ENCODE peak calls at places on chromosome 3, in six cellular contexts. A is HFFc6, Q is WTC11, G is GM12864, I is heart right ventricle, R is RWPE1. M is an unnamed sample.

GRCh38 chr3:82839871-82840270 is 1078.4 kb upstream of the GBE1 start:
- DNase-seq in R (no peak), G (no peak), A (no peak), I (no peak), Q (no peak), M (no peak)

GRCh38 chr3:130963878-130964277 is 62.7 kb downstream of the ASTE1 start:
- DNase-seq in G (no peak), I (no peak), Q (no peak), A (peak; percentile 90), R (peak; percentile 70), M (peak; percentile 90)

GRCh38 chr3:99783009-99783573 is 34.6 kb upstream of the CMSS1 start:
- DNase-seq in I (no peak), G (no peak), R (no peak), A (peak; percentile 91), Q (no peak), M (peak; percentile 41)

GRCh38 chr3:32703491-32703968 is 18.5 kb downstream of the CNOT10 start:
- DNase-seq in R (no peak), A (no peak), Q (no peak), G (no peak), I (no peak), M (no peak)

GRCh38 chr3:45225465-45226205 is 452 bp downstream of the TMEM158 start:
- DNase-seq in R (no peak), G (no peak), Q (peak; percentile 40), A (no peak), I (peak; percentile 23), M (peak; percentile 22)

GRCh38 chr3:28081533-28081947 is 159.9 kb upstream of the CMC1 start:
- DNase-seq in A (no peak), G (no peak), Q (peak; percentile 15), I (no peak), R (no peak), M (no peak)

GRCh38 chr3:78830466-78830865 is 937.3 kb downstream of the ROBO1 start:
- DNase-seq in Q (no peak), G (no peak), I (no peak), A (no peak), R (no peak), M (no peak)

GRCh38 chr3:105367063-105367405 is 325 bp downstream of the ALCAM start:
- DNase-seq in I (peak; percentile 14), G (no peak), R (peak; percentile 12), Q (peak; percentile 49), A (no peak), M (peak; percentile 38)

GRCh38 chr3:179882322-179882721 is 154.4 kb downstream of the PEX5L start:
- DNase-seq in A (no peak), R (no peak), G (peak; percentile 47), Q (peak; percentile 21), I (no peak), M (peak; percentile 6)

GRCh38 chr3:157830865-157831264 is 275.4 kb downstream of the SHOX2 start:
- DNase-seq in Q (no peak), G (no peak), R (no peak), I (no peak), A (no peak), M (no peak)

GRCh38 chr3:16743276-16743675 is 138.1 kb upstream of the DAZL start:
- DNase-seq in G (no peak), R (no peak), Q (no peak), I (no peak), A (peak; percentile 30), M (no peak)

GRCh38 chr3:13543251-13543650 is 5.7 kb upstream of the FBLN2 start:
- DNase-seq in I (peak; percentile 67), A (peak; percentile 77), R (peak; percentile 77), Q (no peak), G (no peak), M (peak; percentile 95)

DNA sequence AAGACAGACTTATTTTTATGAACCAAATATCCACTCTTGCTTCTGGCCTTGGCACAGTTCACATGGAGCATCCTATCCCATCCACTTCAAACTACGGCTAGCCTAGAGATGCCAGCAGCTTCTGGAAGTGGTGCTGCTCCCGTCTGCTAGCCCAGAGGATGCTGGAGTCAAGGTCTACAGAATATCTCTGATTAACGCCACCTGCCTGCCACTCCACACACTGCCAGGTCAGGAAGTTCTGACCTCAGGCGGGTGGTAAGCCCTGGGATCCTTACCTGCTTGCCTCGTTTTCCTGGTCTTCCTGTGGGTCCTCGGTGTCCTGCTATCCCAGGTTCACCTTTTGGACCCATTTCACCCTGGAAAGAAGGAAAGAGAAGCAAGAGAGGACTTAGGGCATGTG is 42.9 kb downstream of the EAF1 start:
- DNase-seq in G (no peak), R (peak; percentile 10), A (no peak), I (no peak), Q (peak; percentile 50), M (peak; percentile 9)
- TF ChIP-seq CTCF in G (peak; percentile 28), R (no peak), A (peak; percentile 14), I (no peak), Q (no peak), M (no peak)

GRCh38 chr3:173306110-173306509 is 91.4 kb upstream of the NLGN1 start:
- DNase-seq in I (no peak), G (no peak), A (no peak), Q (no peak), R (no peak), M (no peak)
- TF ChIP-seq CTCF in I (no peak), G (no peak), A (no peak), Q (no peak), R (no peak), M (no peak)

GRCh38 chr3:160480931-160481330 is 31.3 kb upstream of the TRIM59 start:
- DNase-seq in A (no peak), Q (no peak), I (no peak), R (no peak), G (no peak), M (peak; percentile 13)

GRCh38 chr3:160479376-160479775 is 29.8 kb upstream of the TRIM59 start:
- DNase-seq in G (no peak), I (no peak), Q (no peak), R (no peak), A (no peak), M (no peak)

GRCh38 chr3:160477750-160478149 is 28.2 kb upstream of the TRIM59 start:
- DNase-seq in A (no peak), G (no peak), Q (no peak), R (no peak), I (no peak), M (no peak)

GRCh38 chr3:160475889-160476288 is 26.3 kb upstream of the TRIM59 start:
- DNase-seq in A (peak; percentile 28), I (no peak), G (no peak), Q (no peak), R (no peak), M (no peak)

GRCh38 chr3:160478338-160478737 is 28.8 kb upstream of the TRIM59 start:
- DNase-seq in Q (no peak), G (no peak), A (peak; percentile 67), R (no peak), I (no peak), M (no peak)
- TF ChIP-seq CTCF in Q (no peak), G (no peak), A (peak; percentile 24), R (no peak), I (no peak), M (no peak)

GRCh38 chr3:39144748-39145380 is 8.5 kb downstream of the CSRNP1 start:
- DNase-seq in A (no peak), R (no peak), I (no peak), Q (no peak), G (no peak), M (no peak)

GRCh38 chr3:39147374-39147709 is 6.0 kb downstream of the CSRNP1 start:
- DNase-seq in R (no peak), A (no peak), G (no peak), Q (no peak), I (no peak), M (no peak)

GRCh38 chr3:39146611-39147373 is 6.6 kb downstream of the CSRNP1 start:
- DNase-seq in R (peak; percentile 81), Q (no peak), A (peak; percentile 99), G (no peak), I (peak; percentile 62), M (peak; percentile 97)

GRCh38 chr3:39147711-39148115 is 5.7 kb downstream of the CSRNP1 start:
- DNase-seq in I (no peak), Q (no peak), G (no peak), A (no peak), R (no peak), M (no peak)

GRCh38 chr3:39146083-39146501 is 7.3 kb downstream of the CSRNP1 start:
- DNase-seq in Q (no peak), I (no peak), G (no peak), R (no peak), A (no peak), M (no peak)
- TF ChIP-seq CTCF in Q (no peak), I (no peak), G (peak; percentile 23), R (no peak), A (no peak), M (no peak)

M was measured in MCF 10A.